ENCODE peak calls at places on chromosomes 2 and 18, in five cellular contexts. One of them, this sample, is unnamed.

GRCh38 chr2:240983996-240984498 is 14.4 kb upstream of the SNED1 start:
- DNase-seq in GM12865: no peak
- DNase-seq in psoas muscle: peak
- DNase-seq in tibial artery: peak
- DNase-seq in foreskin fibroblast: peak
- DNase-seq in this sample: peak

GRCh38 chr2:236578980-236579745 is 9.5 kb downstream of the ACKR3 start:
- DNase-seq in GM12865: no peak
- DNase-seq in psoas muscle: no peak
- DNase-seq in tibial artery: no peak
- DNase-seq in foreskin fibroblast: no peak
- DNase-seq in this sample: peak

GRCh38 chr18:48944634-48945033 is 6.1 kb downstream of the SMAD7 start:
- DNase-seq in GM12865: no peak
- DNase-seq in psoas muscle: no peak
- DNase-seq in tibial artery: no peak
- DNase-seq in foreskin fibroblast: no peak
- DNase-seq in this sample: no peak

GRCh38 chr2:181456660-181457120 is 496 bp upstream of the ITGA4 start:
- DNase-seq in GM12865: peak
- DNase-seq in psoas muscle: peak
- DNase-seq in tibial artery: peak
- DNase-seq in foreskin fibroblast: peak
- DNase-seq in this sample: peak

GRCh38 chr18:60018801-60019462 is 119.1 kb downstream of the PMAIP1 start:
- DNase-seq in GM12865: no peak
- DNase-seq in psoas muscle: no peak
- DNase-seq in tibial artery: no peak
- DNase-seq in foreskin fibroblast: peak
- DNase-seq in this sample: no peak

GRCh38 chr2:11873766-11874165 is 127.3 kb downstream of the LPIN1 start:
- DNase-seq in GM12865: no peak
- DNase-seq in psoas muscle: no peak
- DNase-seq in tibial artery: no peak
- DNase-seq in foreskin fibroblast: peak
- DNase-seq in this sample: no peak

GRCh38 chr2:207239754-207240494 is 74.2 kb upstream of the KLF7 start:
- DNase-seq in GM12865: no peak
- DNase-seq in psoas muscle: no peak
- DNase-seq in tibial artery: no peak
- DNase-seq in foreskin fibroblast: peak
- DNase-seq in this sample: no peak

GRCh38 chr2:240782221-240782885 is 37.7 kb downstream of the KIF1A start:
- DNase-seq in GM12865: no peak
- DNase-seq in psoas muscle: peak
- DNase-seq in tibial artery: no peak
- DNase-seq in foreskin fibroblast: no peak
- DNase-seq in this sample: no peak

GRCh38 chr2:239926587-239927234 is 98.4 kb downstream of the NDUFA10 start:
- DNase-seq in GM12865: no peak
- DNase-seq in psoas muscle: no peak
- DNase-seq in tibial artery: no peak
- DNase-seq in foreskin fibroblast: no peak
- DNase-seq in this sample: peak

GRCh38 chr18:11548940-11549551 is 60.4 kb upstream of the SLC35G4 start:
- DNase-seq in GM12865: no peak
- DNase-seq in psoas muscle: no peak
- DNase-seq in tibial artery: no peak
- DNase-seq in foreskin fibroblast: no peak
- DNase-seq in this sample: no peak
- TF ChIP-seq CTCF in GM12865: no peak
- TF ChIP-seq CTCF in psoas muscle: no peak
- TF ChIP-seq CTCF in tibial artery: no peak
- TF ChIP-seq CTCF in foreskin fibroblast: no peak
- TF ChIP-seq CTCF in this sample: no peak

DNA sequence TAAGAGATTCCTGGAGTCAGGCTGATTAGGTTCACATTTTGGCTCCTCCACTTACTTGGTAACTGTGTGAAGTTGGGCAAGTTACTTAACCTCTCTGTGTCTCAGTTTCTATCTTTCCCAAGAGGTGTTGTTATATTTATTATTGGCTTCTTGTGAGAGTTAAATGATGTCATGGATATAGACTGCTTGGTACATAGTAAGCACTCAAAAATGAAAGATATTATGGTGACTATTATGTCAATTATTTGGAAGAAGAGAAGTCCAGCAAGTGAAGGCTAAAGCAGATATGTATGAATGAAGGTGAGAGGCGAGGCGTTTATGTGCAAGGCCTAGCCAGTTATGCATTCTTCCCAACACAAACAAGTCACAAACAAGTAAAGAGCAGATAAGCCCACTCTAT is 417.4 kb downstream of the TSN start:
- DNase-seq in GM12865: no peak
- DNase-seq in psoas muscle: no peak
- DNase-seq in tibial artery: no peak
- DNase-seq in foreskin fibroblast: no peak
- DNase-seq in this sample: no peak
- H3K4me3 ChIP-seq in GM12865: no peak
- H3K4me3 ChIP-seq in psoas muscle: no peak
- H3K4me3 ChIP-seq in tibial artery: no peak
- H3K4me3 ChIP-seq in foreskin fibroblast: no peak
- H3K4me3 ChIP-seq in this sample: no peak

DNA sequence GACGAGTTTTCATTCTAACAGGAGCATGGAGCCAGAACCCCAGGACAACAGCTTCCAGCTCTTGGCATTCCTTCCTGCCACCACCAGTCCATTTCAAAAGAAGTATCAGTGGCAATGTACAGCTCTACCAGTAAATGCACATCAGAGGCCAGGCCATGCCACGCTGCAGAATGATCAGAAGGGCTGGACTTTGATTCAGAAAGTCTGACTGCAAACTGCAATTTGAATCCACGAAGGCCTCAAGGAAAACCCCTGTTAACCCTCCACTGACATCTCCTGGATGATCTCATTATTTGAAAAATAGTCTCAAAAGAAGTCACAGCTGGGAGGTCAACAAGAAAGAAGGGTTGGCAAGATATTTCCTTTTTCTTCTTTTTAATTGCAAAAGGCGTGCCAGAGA is 119.2 kb downstream of the MYO5B start:
- DNase-seq in GM12865: no peak
- DNase-seq in psoas muscle: no peak
- DNase-seq in tibial artery: no peak
- DNase-seq in foreskin fibroblast: no peak
- DNase-seq in this sample: no peak
- TF ChIP-seq CTCF in GM12865: no peak
- TF ChIP-seq CTCF in psoas muscle: no peak
- TF ChIP-seq CTCF in tibial artery: no peak
- TF ChIP-seq CTCF in foreskin fibroblast: no peak
- TF ChIP-seq CTCF in this sample: no peak

GRCh38 chr2:47617028-47617427 is 165.9 kb upstream of the MSH6 start:
- DNase-seq in GM12865: no peak
- DNase-seq in psoas muscle: no peak
- DNase-seq in tibial artery: no peak
- DNase-seq in foreskin fibroblast: no peak
- DNase-seq in this sample: no peak
- H3K4me3 ChIP-seq in GM12865: no peak
- H3K4me3 ChIP-seq in psoas muscle: no peak
- H3K4me3 ChIP-seq in tibial artery: no peak
- H3K4me3 ChIP-seq in foreskin fibroblast: no peak
- H3K4me3 ChIP-seq in this sample: no peak

DNA sequence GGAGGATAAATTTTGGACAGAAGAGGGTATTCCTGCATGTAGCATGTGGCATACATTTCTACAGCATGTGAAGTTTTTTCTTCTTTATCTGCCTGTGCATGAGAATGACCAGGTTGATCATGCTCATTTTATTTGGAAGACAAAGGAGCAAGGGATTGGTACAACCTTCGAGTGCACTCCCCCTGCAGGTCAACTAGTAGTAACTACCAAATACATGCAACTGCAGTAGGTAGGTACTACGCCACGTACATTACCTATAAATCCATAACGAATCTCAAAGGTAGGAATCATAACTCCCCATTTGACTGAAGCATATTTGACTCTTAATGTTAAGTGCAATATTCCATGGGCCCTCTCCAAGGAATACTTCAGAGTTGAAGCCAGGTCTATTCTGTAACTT is 763.9 kb downstream of the TSN start:
- DNase-seq in GM12865: no peak
- DNase-seq in psoas muscle: no peak
- DNase-seq in tibial artery: no peak
- DNase-seq in foreskin fibroblast: no peak
- DNase-seq in this sample: no peak
- TF ChIP-seq CTCF in GM12865: peak
- TF ChIP-seq CTCF in psoas muscle: no peak
- TF ChIP-seq CTCF in tibial artery: no peak
- TF ChIP-seq CTCF in foreskin fibroblast: no peak
- TF ChIP-seq CTCF in this sample: no peak